ENCODE peak calls at places on chromosomes 2 and 18, in six cellular contexts. One of them, this sample, is unnamed.

GRCh38 chr18:48342125-48342524 is 67.1 kb downstream of the ZBTB7C start:
- DNase-seq in right cardiac atrium: no peak
- DNase-seq in ovary: peak; percentile 50
- DNase-seq in sigmoid colon: no peak
- DNase-seq in HCT116: no peak
- DNase-seq in fibroblast of lung: no peak
- DNase-seq in this sample: no peak

GRCh38 chr2:160384791-160385190 is 108.8 kb downstream of the RBMS1 start:
- DNase-seq in fibroblast of lung: no peak
- DNase-seq in HCT116: no peak
- DNase-seq in ovary: no peak
- DNase-seq in right cardiac atrium: no peak
- DNase-seq in sigmoid colon: no peak
- DNase-seq in this sample: no peak

GRCh38 chr2:98465456-98466201 is 21.0 kb downstream of the INPP4A start:
- DNase-seq in ovary: peak; percentile 38
- DNase-seq in HCT116: no peak
- DNase-seq in sigmoid colon: peak; percentile 81
- DNase-seq in right cardiac atrium: peak; percentile 92
- DNase-seq in fibroblast of lung: peak; percentile 71
- DNase-seq in this sample: no peak

GRCh38 chr2:219689676-219690628 is 62.5 kb downstream of the SLC4A3 start:
- DNase-seq in ovary: peak; percentile 51
- DNase-seq in right cardiac atrium: no peak
- DNase-seq in HCT116: no peak
- DNase-seq in fibroblast of lung: peak; percentile 76
- DNase-seq in sigmoid colon: no peak
- DNase-seq in this sample: peak; percentile 49

GRCh38 chr2:42959148-42959992 is 167.0 kb upstream of the HAAO start:
- DNase-seq in right cardiac atrium: peak; percentile 92
- DNase-seq in HCT116: no peak
- DNase-seq in fibroblast of lung: peak; percentile 94
- DNase-seq in sigmoid colon: peak; percentile 86
- DNase-seq in ovary: peak; percentile 91
- DNase-seq in this sample: peak; percentile 68

GRCh38 chr2:173349295-173349694 is 5.4 kb upstream of the CDCA7 start:
- DNase-seq in ovary: no peak
- DNase-seq in fibroblast of lung: no peak
- DNase-seq in HCT116: no peak
- DNase-seq in sigmoid colon: no peak
- DNase-seq in right cardiac atrium: no peak
- DNase-seq in this sample: no peak

GRCh38 chr2:119702203-119702917 is 23.4 kb downstream of the TMEM177 start:
- DNase-seq in fibroblast of lung: no peak
- DNase-seq in ovary: no peak
- DNase-seq in sigmoid colon: no peak
- DNase-seq in right cardiac atrium: no peak
- DNase-seq in HCT116: no peak
- DNase-seq in this sample: no peak

GRCh38 chr2:68151037-68151436 is 6.7 kb upstream of the PNO1 start:
- DNase-seq in ovary: no peak
- DNase-seq in sigmoid colon: no peak
- DNase-seq in HCT116: no peak
- DNase-seq in fibroblast of lung: no peak
- DNase-seq in right cardiac atrium: no peak
- DNase-seq in this sample: no peak

GRCh38 chr2:98484121-98484557 is 39.5 kb downstream of the INPP4A start:
- DNase-seq in fibroblast of lung: no peak
- DNase-seq in HCT116: no peak
- DNase-seq in ovary: no peak
- DNase-seq in right cardiac atrium: no peak
- DNase-seq in sigmoid colon: peak; percentile 52
- DNase-seq in this sample: no peak

GRCh38 chr2:219018286-219018685 is 23.0 kb downstream of the CFAP65 start:
- DNase-seq in ovary: no peak
- DNase-seq in sigmoid colon: no peak
- DNase-seq in right cardiac atrium: no peak
- DNase-seq in HCT116: no peak
- DNase-seq in fibroblast of lung: no peak
- DNase-seq in this sample: no peak

GRCh38 chr2:106944220-106944619 is 58.3 kb upstream of the ST6GAL2 start:
- DNase-seq in sigmoid colon: no peak
- DNase-seq in fibroblast of lung: peak; percentile 52
- DNase-seq in right cardiac atrium: no peak
- DNase-seq in ovary: no peak
- DNase-seq in HCT116: no peak
- DNase-seq in this sample: no peak

GRCh38 chr2:88626171-88627054 is 851 bp downstream of the EIF2AK3 start:
- DNase-seq in right cardiac atrium: peak; percentile 70
- DNase-seq in sigmoid colon: peak; percentile 76
- DNase-seq in ovary: peak; percentile 58
- DNase-seq in fibroblast of lung: no peak
- DNase-seq in HCT116: no peak
- DNase-seq in this sample: peak; percentile 27

GRCh38 chr2:101124684-101125366 is 26.4 kb downstream of the TBC1D8 start:
- DNase-seq in right cardiac atrium: peak; percentile 86
- DNase-seq in fibroblast of lung: peak; percentile 66
- DNase-seq in sigmoid colon: peak; percentile 85
- DNase-seq in HCT116: peak; percentile 93
- DNase-seq in ovary: no peak
- DNase-seq in this sample: peak; percentile 99

GRCh38 chr18:48470484-48471180 is 61.4 kb upstream of the ZBTB7C start:
- DNase-seq in fibroblast of lung: no peak
- DNase-seq in sigmoid colon: no peak
- DNase-seq in ovary: no peak
- DNase-seq in right cardiac atrium: no peak
- DNase-seq in HCT116: no peak
- DNase-seq in this sample: peak; percentile 25

DNA sequence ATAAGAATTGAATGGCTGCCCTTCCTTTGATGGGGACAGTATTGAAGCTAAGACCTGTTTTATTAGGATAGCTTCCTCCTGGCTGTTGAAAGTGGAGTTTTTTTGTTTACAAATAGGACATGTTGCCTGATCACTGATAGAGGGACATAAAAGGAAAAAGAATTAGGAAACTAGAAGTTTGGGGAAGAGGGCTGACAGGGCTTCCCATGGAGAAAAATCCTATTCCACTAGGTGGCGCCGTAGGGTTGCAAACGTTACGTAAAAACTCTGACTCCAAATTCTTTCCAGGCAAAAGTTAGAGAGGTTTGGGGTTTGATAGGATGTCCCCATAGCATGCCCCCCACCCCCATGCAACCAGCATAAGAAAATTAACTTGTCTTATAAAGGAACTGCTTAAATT is 11.1 kb upstream of the RBFA start:
- DNase-seq in right cardiac atrium: no peak
- DNase-seq in ovary: no peak
- DNase-seq in fibroblast of lung: no peak
- DNase-seq in sigmoid colon: no peak
- DNase-seq in HCT116: peak; percentile 28
- DNase-seq in this sample: no peak
- H3K9me3 ChIP-seq in right cardiac atrium: peaks cover 14% of the 10 kb centered on the region
- H3K9me3 ChIP-seq in ovary: peaks cover 66% of the 10 kb centered on the region
- H3K9me3 ChIP-seq in fibroblast of lung: no peaks in the 10 kb centered on the region
- H3K9me3 ChIP-seq in sigmoid colon: peaks cover 44% of the 10 kb centered on the region
- H3K9me3 ChIP-seq in HCT116: peaks cover 26% of the 10 kb centered on the region
- H3K9me3 ChIP-seq in this sample: peaks cover 40% of the 10 kb centered on the region

DNA sequence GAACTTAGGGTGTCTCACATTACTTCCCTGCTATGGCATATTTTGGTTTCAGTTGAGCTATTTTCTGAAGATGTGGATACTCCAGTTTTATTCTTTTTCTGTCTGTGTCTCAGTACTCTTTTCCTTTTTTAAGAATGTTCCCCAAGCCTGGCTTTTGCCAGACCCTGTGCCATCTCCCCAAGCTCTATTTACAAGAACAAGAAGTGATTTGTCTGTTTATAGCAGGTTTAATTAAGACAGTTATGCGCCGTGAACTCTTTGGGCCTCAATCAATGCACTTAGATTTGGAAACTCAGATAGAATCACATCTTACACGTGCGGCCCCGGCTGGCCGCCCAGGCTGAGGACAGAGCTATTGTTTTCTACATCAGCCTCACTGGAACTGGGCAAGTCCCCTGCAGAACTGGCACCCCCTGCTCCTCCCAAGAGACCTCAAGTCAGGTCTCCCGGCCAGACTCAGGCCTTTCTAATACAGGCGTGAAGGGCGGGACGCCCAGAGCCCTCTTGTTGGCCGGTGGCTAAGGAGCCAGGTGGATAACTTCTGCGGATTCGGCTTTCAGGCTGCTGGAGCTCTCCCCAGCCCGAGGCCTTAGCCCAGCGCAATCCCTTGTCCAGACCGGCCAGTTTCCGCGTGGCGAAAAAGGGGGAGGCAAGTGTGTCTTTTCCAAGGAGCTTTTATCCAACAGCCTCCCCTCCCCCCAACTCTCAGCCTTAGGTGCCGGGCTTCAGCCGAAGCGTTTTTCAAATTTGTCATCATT is 9.1 kb upstream of the SATB2 start:
- DNase-seq in right cardiac atrium: no peak
- DNase-seq in ovary: no peak
- DNase-seq in HCT116: no peak
- DNase-seq in sigmoid colon: no peak
- DNase-seq in fibroblast of lung: no peak
- DNase-seq in this sample: no peak
- H3K27me3 ChIP-seq in right cardiac atrium: no peaks in the 10 kb centered on the region
- H3K27me3 ChIP-seq in ovary: no peaks in the 10 kb centered on the region
- H3K27me3 ChIP-seq in HCT116: no peaks in the 10 kb centered on the region
- H3K27me3 ChIP-seq in sigmoid colon: peaks cover 83% of the 10 kb centered on the region
- H3K27me3 ChIP-seq in fibroblast of lung: peaks cover 76% of the 10 kb centered on the region
- H3K27me3 ChIP-seq in this sample: peaks cover 17% of the 10 kb centered on the region

GRCh38 chr2:162232611-162233115 is 10.6 kb downstream of the FAP start:
- DNase-seq in sigmoid colon: no peak
- DNase-seq in right cardiac atrium: no peak
- DNase-seq in fibroblast of lung: no peak
- DNase-seq in ovary: no peak
- DNase-seq in HCT116: no peak
- DNase-seq in this sample: no peak
- H3K9me3 ChIP-seq in sigmoid colon: no peaks in the 10 kb centered on the region
- H3K9me3 ChIP-seq in right cardiac atrium: no peaks in the 10 kb centered on the region
- H3K9me3 ChIP-seq in fibroblast of lung: no peaks in the 10 kb centered on the region
- H3K9me3 ChIP-seq in ovary: no peaks in the 10 kb centered on the region
- H3K9me3 ChIP-seq in HCT116: no peaks in the 10 kb centered on the region
- H3K9me3 ChIP-seq in this sample: no peaks in the 10 kb centered on the region

DNA sequence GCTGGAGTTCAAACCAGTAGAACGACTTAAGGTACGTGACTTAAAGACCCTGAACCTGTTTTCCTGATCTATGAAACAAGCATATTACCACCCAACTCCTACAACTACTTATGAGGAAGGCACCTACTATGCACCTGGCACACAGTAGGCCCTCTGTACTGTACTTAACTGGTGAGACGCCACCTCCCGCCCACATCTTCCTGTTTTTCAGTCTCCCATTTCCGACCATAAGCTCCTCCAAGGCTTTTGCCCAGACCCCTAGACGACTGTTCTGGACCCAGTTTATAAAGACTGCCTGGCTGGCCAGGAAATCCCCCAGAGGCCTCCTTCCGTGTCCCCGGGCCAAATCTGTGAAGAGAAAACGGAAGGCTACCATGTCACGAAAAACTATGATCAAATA is 1.5 kb downstream of the GALNT14 start:
- DNase-seq in HCT116: no peak
- DNase-seq in fibroblast of lung: no peak
- DNase-seq in sigmoid colon: no peak
- DNase-seq in right cardiac atrium: no peak
- DNase-seq in ovary: no peak
- DNase-seq in this sample: no peak
- H3K27me3 ChIP-seq in HCT116: peaks cover 7% of the 10 kb centered on the region
- H3K27me3 ChIP-seq in fibroblast of lung: peaks cover 29% of the 10 kb centered on the region
- H3K27me3 ChIP-seq in sigmoid colon: peaks cover 11% of the 10 kb centered on the region
- H3K27me3 ChIP-seq in right cardiac atrium: no peaks in the 10 kb centered on the region
- H3K27me3 ChIP-seq in ovary: no peaks in the 10 kb centered on the region
- H3K27me3 ChIP-seq in this sample: no peaks in the 10 kb centered on the region

GRCh38 chr18:14921547-14921946 is 173.6 kb downstream of the ANKRD30B start:
- DNase-seq in HCT116: no peak
- DNase-seq in ovary: no peak
- DNase-seq in fibroblast of lung: no peak
- DNase-seq in sigmoid colon: no peak
- DNase-seq in right cardiac atrium: no peak
- DNase-seq in this sample: no peak
- H3K9me3 ChIP-seq in HCT116: peaks cover 40% of the 10 kb centered on the region
- H3K9me3 ChIP-seq in ovary: no peaks in the 10 kb centered on the region
- H3K9me3 ChIP-seq in fibroblast of lung: no peaks in the 10 kb centered on the region
- H3K9me3 ChIP-seq in sigmoid colon: no peaks in the 10 kb centered on the region
- H3K9me3 ChIP-seq in right cardiac atrium: no peaks in the 10 kb centered on the region
- H3K9me3 ChIP-seq in this sample: no peaks in the 10 kb centered on the region